ENCODE peak calls at places on chromosomes 16 and 17, in four cellular contexts. One of them, this sample, is unnamed.

GRCh38 chr16:83513006-83513755 is 294.6 kb upstream of the HSBP1 start:
- DNase-seq in uterus: no peak
- DNase-seq in SW 1271: peak
- DNase-seq in Right ventricle myocardium superior: no peak
- DNase-seq in this sample: no peak

GRCh38 chr17:6430769-6431168 is 4.2 kb downstream of the AIPL1 start:
- DNase-seq in uterus: no peak
- DNase-seq in Right ventricle myocardium superior: no peak
- DNase-seq in SW 1271: no peak
- DNase-seq in this sample: no peak

GRCh38 chr16:84503751-84504395 is 586 bp downstream of the MEAK7 start:
- DNase-seq in SW 1271: peak
- DNase-seq in uterus: no peak
- DNase-seq in Right ventricle myocardium superior: peak
- DNase-seq in this sample: no peak

GRCh38 chr17:10745231-10745630 is 15.4 kb upstream of the TMEM220 start:
- DNase-seq in Right ventricle myocardium superior: no peak
- DNase-seq in uterus: no peak
- DNase-seq in SW 1271: no peak
- DNase-seq in this sample: no peak

GRCh38 chr16:84277244-84277823 is 17.3 kb upstream of the WFDC1 start:
- DNase-seq in SW 1271: peak
- DNase-seq in uterus: peak
- DNase-seq in Right ventricle myocardium superior: peak
- DNase-seq in this sample: peak

GRCh38 chr17:35372846-35373531 is 432 bp downstream of the SLFN11 start:
- DNase-seq in Right ventricle myocardium superior: peak
- DNase-seq in SW 1271: no peak
- DNase-seq in uterus: peak
- DNase-seq in this sample: no peak

GRCh38 chr16:24986512-24987303 is 28.5 kb downstream of the ARHGAP17 start:
- DNase-seq in Right ventricle myocardium superior: peak
- DNase-seq in SW 1271: peak
- DNase-seq in uterus: no peak
- DNase-seq in this sample: no peak

GRCh38 chr16:30736995-30737793 is 11.0 kb upstream of the PHKG2 start:
- DNase-seq in SW 1271: no peak
- DNase-seq in Right ventricle myocardium superior: no peak
- DNase-seq in uterus: no peak
- DNase-seq in this sample: no peak

GRCh38 chr17:78868391-78868790 is 27.8 kb upstream of the USP36 start:
- DNase-seq in uterus: no peak
- DNase-seq in SW 1271: no peak
- DNase-seq in Right ventricle myocardium superior: no peak
- DNase-seq in this sample: no peak

GRCh38 chr17:20986767-20987510 is 55.9 kb downstream of the USP22 start:
- DNase-seq in uterus: no peak
- DNase-seq in SW 1271: no peak
- DNase-seq in Right ventricle myocardium superior: no peak
- DNase-seq in this sample: no peak

GRCh38 chr17:55811536-55811935 is 60.7 kb downstream of the PCTP start:
- DNase-seq in Right ventricle myocardium superior: no peak
- DNase-seq in uterus: no peak
- DNase-seq in SW 1271: no peak
- DNase-seq in this sample: no peak

GRCh38 chr17:53150101-53150698 is 672.5 kb upstream of the KIF2B start:
- DNase-seq in SW 1271: no peak
- DNase-seq in Right ventricle myocardium superior: no peak
- DNase-seq in uterus: no peak
- DNase-seq in this sample: no peak

This sample was measured in putamen.